ENCODE peak calls at places on chromosomes 7 and 10, in eight cellular contexts. One of them, this sample, is unnamed. For H3K27me3 and H3K9me3, the result is how much of the 10 kb centered on the place peaks cover.

GRCh38 chr7:151348970-151349369 is 7.4 kb downstream of the NUB1 start:
- DNase-seq in CD8-positive, alpha-beta memory T cell: no peak
- DNase-seq in adrenal gland: no peak
- DNase-seq in uterus: no peak
- DNase-seq in PC-9: no peak
- DNase-seq in lung: no peak
- DNase-seq in tibial artery: no peak
- DNase-seq in colonic mucosa: no peak
- DNase-seq in this sample: no peak

GRCh38 chr7:3937564-3937963 is 636.5 kb downstream of the SDK1 start:
- DNase-seq in CD8-positive, alpha-beta memory T cell: no peak
- DNase-seq in adrenal gland: peak
- DNase-seq in uterus: no peak
- DNase-seq in PC-9: no peak
- DNase-seq in lung: no peak
- DNase-seq in tibial artery: no peak
- DNase-seq in colonic mucosa: no peak
- DNase-seq in this sample: no peak

GRCh38 chr7:152924826-152925411 is 165.4 kb downstream of the ACTR3B start:
- DNase-seq in CD8-positive, alpha-beta memory T cell: no peak
- DNase-seq in adrenal gland: no peak
- DNase-seq in uterus: no peak
- DNase-seq in PC-9: no peak
- DNase-seq in lung: no peak
- DNase-seq in tibial artery: no peak
- DNase-seq in colonic mucosa: no peak
- DNase-seq in this sample: no peak

GRCh38 chr10:122490786-122491680 is 29.7 kb downstream of the HTRA1 start:
- DNase-seq in CD8-positive, alpha-beta memory T cell: peak
- DNase-seq in adrenal gland: no peak
- DNase-seq in uterus: peak
- DNase-seq in PC-9: no peak
- DNase-seq in lung: no peak
- DNase-seq in tibial artery: peak
- DNase-seq in colonic mucosa: no peak
- DNase-seq in this sample: no peak

GRCh38 chr10:49283491-49283890 is 15.5 kb upstream of the C10orf71 start:
- DNase-seq in CD8-positive, alpha-beta memory T cell: no peak
- DNase-seq in adrenal gland: no peak
- DNase-seq in uterus: no peak
- DNase-seq in PC-9: no peak
- DNase-seq in lung: no peak
- DNase-seq in tibial artery: no peak
- DNase-seq in colonic mucosa: no peak
- DNase-seq in this sample: no peak

GRCh38 chr7:118969370-118969769 is 744.9 kb downstream of the ANKRD7 start:
- DNase-seq in CD8-positive, alpha-beta memory T cell: no peak
- DNase-seq in adrenal gland: no peak
- DNase-seq in uterus: no peak
- DNase-seq in PC-9: no peak
- DNase-seq in lung: no peak
- DNase-seq in tibial artery: no peak
- DNase-seq in colonic mucosa: no peak
- DNase-seq in this sample: no peak

GRCh38 chr7:42096681-42097637 is 140.1 kb downstream of the GLI3 start:
- DNase-seq in CD8-positive, alpha-beta memory T cell: no peak
- DNase-seq in adrenal gland: no peak
- DNase-seq in uterus: peak
- DNase-seq in PC-9: no peak
- DNase-seq in lung: no peak
- DNase-seq in tibial artery: peak
- DNase-seq in colonic mucosa: no peak
- DNase-seq in this sample: peak

GRCh38 chr10:6494934-6495592 is 85.0 kb downstream of the PRKCQ start:
- DNase-seq in CD8-positive, alpha-beta memory T cell: peak
- DNase-seq in adrenal gland: no peak
- DNase-seq in uterus: no peak
- DNase-seq in PC-9: no peak
- DNase-seq in lung: no peak
- DNase-seq in tibial artery: no peak
- DNase-seq in colonic mucosa: no peak
- DNase-seq in this sample: no peak

GRCh38 chr7:148783801-148784527 is 85.3 kb downstream of the CUL1 start:
- DNase-seq in CD8-positive, alpha-beta memory T cell: no peak
- DNase-seq in adrenal gland: peak
- DNase-seq in uterus: no peak
- DNase-seq in PC-9: no peak
- DNase-seq in lung: no peak
- DNase-seq in tibial artery: no peak
- DNase-seq in colonic mucosa: no peak
- DNase-seq in this sample: no peak

GRCh38 chr10:43045246-43045621 is 31.6 kb upstream of the RET start:
- DNase-seq in CD8-positive, alpha-beta memory T cell: no peak
- DNase-seq in adrenal gland: no peak
- DNase-seq in uterus: no peak
- DNase-seq in PC-9: no peak
- DNase-seq in lung: no peak
- DNase-seq in tibial artery: peak
- DNase-seq in colonic mucosa: no peak
- DNase-seq in this sample: no peak

GRCh38 chr7:107579546-107579880 is 533 bp upstream of the BCAP29 start:
- DNase-seq in CD8-positive, alpha-beta memory T cell: no peak
- DNase-seq in adrenal gland: no peak
- DNase-seq in uterus: no peak
- DNase-seq in PC-9: no peak
- DNase-seq in lung: no peak
- DNase-seq in tibial artery: no peak
- DNase-seq in colonic mucosa: no peak
- DNase-seq in this sample: no peak

GRCh38 chr7:28354601-28355062 is 57.7 kb upstream of the CREB5 start:
- DNase-seq in CD8-positive, alpha-beta memory T cell: no peak
- DNase-seq in adrenal gland: no peak
- DNase-seq in uterus: no peak
- DNase-seq in PC-9: no peak
- DNase-seq in lung: no peak
- DNase-seq in tibial artery: no peak
- DNase-seq in colonic mucosa: no peak
- DNase-seq in this sample: peak

GRCh38 chr7:1548944-1549343 is 7.1 kb downstream of the TMEM184A start:
- DNase-seq in CD8-positive, alpha-beta memory T cell: no peak
- DNase-seq in adrenal gland: no peak
- DNase-seq in uterus: no peak
- DNase-seq in PC-9: no peak
- DNase-seq in lung: no peak
- DNase-seq in tibial artery: no peak
- DNase-seq in colonic mucosa: no peak
- DNase-seq in this sample: no peak

GRCh38 chr7:120933475-120933874 is 17.1 kb upstream of the ING3 start:
- DNase-seq in CD8-positive, alpha-beta memory T cell: no peak
- DNase-seq in adrenal gland: no peak
- DNase-seq in uterus: no peak
- DNase-seq in PC-9: no peak
- DNase-seq in lung: no peak
- DNase-seq in tibial artery: no peak
- DNase-seq in colonic mucosa: no peak
- DNase-seq in this sample: no peak

GRCh38 chr10:103278862-103279298 is 1.9 kb downstream of the INA start:
- DNase-seq in CD8-positive, alpha-beta memory T cell: no peak
- DNase-seq in adrenal gland: peak
- DNase-seq in uterus: peak
- DNase-seq in PC-9: peak
- DNase-seq in lung: peak
- DNase-seq in tibial artery: no peak
- DNase-seq in colonic mucosa: peak
- DNase-seq in this sample: peak

GRCh38 chr10:4265964-4266363 is 481.0 kb upstream of the KLF6 start:
- DNase-seq in CD8-positive, alpha-beta memory T cell: no peak
- DNase-seq in adrenal gland: no peak
- DNase-seq in uterus: no peak
- DNase-seq in PC-9: no peak
- DNase-seq in lung: no peak
- DNase-seq in tibial artery: no peak
- DNase-seq in colonic mucosa: no peak
- DNase-seq in this sample: no peak

GRCh38 chr10:69845574-69846251 is 44.0 kb downstream of the COL13A1 start:
- DNase-seq in CD8-positive, alpha-beta memory T cell: no peak
- DNase-seq in adrenal gland: peak
- DNase-seq in uterus: no peak
- DNase-seq in PC-9: peak
- DNase-seq in lung: no peak
- DNase-seq in tibial artery: peak
- DNase-seq in colonic mucosa: peak
- DNase-seq in this sample: peak

GRCh38 chr10:47081264-47081663 is 170.0 kb downstream of the PTPN20 start:
- DNase-seq in CD8-positive, alpha-beta memory T cell: no peak
- DNase-seq in adrenal gland: peak
- DNase-seq in uterus: no peak
- DNase-seq in PC-9: peak
- DNase-seq in lung: no peak
- DNase-seq in tibial artery: no peak
- DNase-seq in colonic mucosa: no peak
- DNase-seq in this sample: no peak

GRCh38 chr10:47077941-47078340 is 166.7 kb downstream of the PTPN20 start:
- DNase-seq in CD8-positive, alpha-beta memory T cell: no peak
- DNase-seq in adrenal gland: peak
- DNase-seq in uterus: no peak
- DNase-seq in PC-9: no peak
- DNase-seq in lung: no peak
- DNase-seq in tibial artery: no peak
- DNase-seq in colonic mucosa: no peak
- DNase-seq in this sample: no peak

GRCh38 chr10:47076949-47077348 is 165.7 kb downstream of the PTPN20 start:
- DNase-seq in CD8-positive, alpha-beta memory T cell: no peak
- DNase-seq in adrenal gland: peak
- DNase-seq in uterus: no peak
- DNase-seq in PC-9: no peak
- DNase-seq in lung: no peak
- DNase-seq in tibial artery: no peak
- DNase-seq in colonic mucosa: no peak
- DNase-seq in this sample: no peak

GRCh38 chr10:47078393-47079163 is 167.3 kb downstream of the PTPN20 start:
- DNase-seq in CD8-positive, alpha-beta memory T cell: no peak
- DNase-seq in adrenal gland: peak
- DNase-seq in uterus: no peak
- DNase-seq in PC-9: peak
- DNase-seq in lung: no peak
- DNase-seq in tibial artery: no peak
- DNase-seq in colonic mucosa: no peak
- DNase-seq in this sample: no peak

GRCh38 chr10:47079177-47079580 is 168.0 kb downstream of the PTPN20 start:
- DNase-seq in CD8-positive, alpha-beta memory T cell: no peak
- DNase-seq in adrenal gland: no peak
- DNase-seq in uterus: no peak
- DNase-seq in PC-9: no peak
- DNase-seq in lung: no peak
- DNase-seq in tibial artery: no peak
- DNase-seq in colonic mucosa: no peak
- DNase-seq in this sample: no peak
- H3K27me3 ChIP-seq in CD8-positive, alpha-beta memory T cell: under half
- H3K27me3 ChIP-seq in adrenal gland: under half
- H3K27me3 ChIP-seq in uterus: under half
- H3K27me3 ChIP-seq in PC-9: under half
- H3K27me3 ChIP-seq in lung: under half
- H3K27me3 ChIP-seq in tibial artery: under half
- H3K27me3 ChIP-seq in colonic mucosa: under half
- H3K27me3 ChIP-seq in this sample: under half

GRCh38 chr7:91668217-91668616 is 212.3 kb downstream of the MTERF1 start:
- DNase-seq in CD8-positive, alpha-beta memory T cell: no peak
- DNase-seq in adrenal gland: no peak
- DNase-seq in uterus: no peak
- DNase-seq in PC-9: no peak
- DNase-seq in lung: no peak
- DNase-seq in tibial artery: no peak
- DNase-seq in colonic mucosa: no peak
- DNase-seq in this sample: no peak
- H3K9me3 ChIP-seq in CD8-positive, alpha-beta memory T cell: under half
- H3K9me3 ChIP-seq in adrenal gland: under half
- H3K9me3 ChIP-seq in uterus: under half
- H3K9me3 ChIP-seq in PC-9: under half
- H3K9me3 ChIP-seq in lung: under half
- H3K9me3 ChIP-seq in tibial artery: under half
- H3K9me3 ChIP-seq in colonic mucosa: under half
- H3K9me3 ChIP-seq in this sample: under half

DNA sequence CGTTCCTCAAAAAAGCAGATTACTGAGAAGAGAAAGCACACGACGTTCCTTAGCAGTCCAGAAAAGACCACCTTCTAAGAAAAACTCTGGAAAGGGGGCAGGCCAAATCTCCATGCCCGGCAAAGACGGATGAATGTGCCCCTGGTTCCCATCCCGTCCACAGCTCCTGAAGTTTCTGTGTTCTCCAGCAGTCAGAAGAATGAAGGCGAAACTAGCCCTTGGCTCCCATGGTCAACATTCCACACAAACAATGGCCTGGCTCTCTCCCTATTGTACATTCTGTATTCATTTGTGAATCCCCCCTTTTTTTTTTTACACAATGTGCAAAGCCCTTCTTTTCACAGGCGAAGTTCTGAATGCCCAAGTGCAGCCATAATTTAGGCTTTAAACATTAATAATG is 5.3 kb downstream of the CTBP2 start:
- DNase-seq in CD8-positive, alpha-beta memory T cell: no peak
- DNase-seq in adrenal gland: no peak
- DNase-seq in uterus: no peak
- DNase-seq in PC-9: no peak
- DNase-seq in lung: no peak
- DNase-seq in tibial artery: no peak
- DNase-seq in colonic mucosa: no peak
- DNase-seq in this sample: no peak
- H3K4me3 ChIP-seq in CD8-positive, alpha-beta memory T cell: no peak
- H3K4me3 ChIP-seq in adrenal gland: no peak
- H3K4me3 ChIP-seq in uterus: peak
- H3K4me3 ChIP-seq in PC-9: no peak
- H3K4me3 ChIP-seq in lung: no peak
- H3K4me3 ChIP-seq in tibial artery: peak
- H3K4me3 ChIP-seq in colonic mucosa: peak
- H3K4me3 ChIP-seq in this sample: no peak

GRCh38 chr10:8044331-8044907 is 10.1 kb upstream of the GATA3 start:
- DNase-seq in CD8-positive, alpha-beta memory T cell: no peak
- DNase-seq in adrenal gland: no peak
- DNase-seq in uterus: no peak
- DNase-seq in PC-9: no peak
- DNase-seq in lung: no peak
- DNase-seq in tibial artery: no peak
- DNase-seq in colonic mucosa: no peak
- DNase-seq in this sample: no peak
- H3K27me3 ChIP-seq in CD8-positive, alpha-beta memory T cell: half or more
- H3K27me3 ChIP-seq in adrenal gland: half or more
- H3K27me3 ChIP-seq in uterus: under half
- H3K27me3 ChIP-seq in PC-9: under half
- H3K27me3 ChIP-seq in lung: under half
- H3K27me3 ChIP-seq in tibial artery: under half
- H3K27me3 ChIP-seq in colonic mucosa: half or more
- H3K27me3 ChIP-seq in this sample: half or more

GRCh38 chr10:109219935-109220334 is 703.4 kb downstream of the XPNPEP1 start:
- DNase-seq in CD8-positive, alpha-beta memory T cell: no peak
- DNase-seq in adrenal gland: no peak
- DNase-seq in uterus: no peak
- DNase-seq in PC-9: no peak
- DNase-seq in lung: no peak
- DNase-seq in tibial artery: no peak
- DNase-seq in colonic mucosa: no peak
- DNase-seq in this sample: no peak
- H3K9me3 ChIP-seq in CD8-positive, alpha-beta memory T cell: under half
- H3K9me3 ChIP-seq in adrenal gland: under half
- H3K9me3 ChIP-seq in uterus: under half
- H3K9me3 ChIP-seq in PC-9: under half
- H3K9me3 ChIP-seq in lung: under half
- H3K9me3 ChIP-seq in tibial artery: under half
- H3K9me3 ChIP-seq in colonic mucosa: under half
- H3K9me3 ChIP-seq in this sample: under half

This sample was measured in MG63.